ENCODE peak calls at places on chromosomes 11 and 22, in five cellular contexts. W, M, Z, B and Y are unnamed samples.

GRCh38 chr11:42631223-42631843 is 680.5 kb upstream of the API5 start:
- DNase-seq in W (peak), M (no peak), Z (no peak), B (no peak), Y (peak)

GRCh38 chr22:19713650-19714319 is 518 bp upstream of the SEPTIN5 start:
- DNase-seq in W (no peak), M (no peak), Z (peak), B (no peak), Y (no peak)

GRCh38 chr22:39520874-39521857 is 804 bp downstream of the ATF4 start:
- DNase-seq in W (peak), M (peak), Z (peak), B (peak), Y (no peak)

GRCh38 chr11:11243790-11244469 is 109.1 kb downstream of the CSNK2A3 start:
- DNase-seq in W (peak), M (peak), Z (peak), B (peak), Y (no peak)

GRCh38 chr11:30282289-30282631 is 40.6 kb upstream of the ARL14EP start:
- DNase-seq in W (no peak), M (no peak), Z (no peak), B (no peak), Y (no peak)

GRCh38 chr11:69863544-69864200 is 44.5 kb upstream of the FGF3 start:
- DNase-seq in W (no peak), M (no peak), Z (no peak), B (peak), Y (no peak)

GRCh38 chr22:47613606-47614350 is 851.3 kb downstream of the TBC1D22A start:
- DNase-seq in W (no peak), M (no peak), Z (no peak), B (no peak), Y (no peak)

GRCh38 chr11:69218271-69218682 is 62.5 kb downstream of the SMIM38 start:
- DNase-seq in W (no peak), M (peak), Z (no peak), B (peak), Y (no peak)

GRCh38 chr11:25901415-25901814 is 430.5 kb upstream of the ANO3 start:
- DNase-seq in W (no peak), M (no peak), Z (no peak), B (no peak), Y (no peak)

GRCh38 chr11:69583068-69583467 is 57.9 kb upstream of the CCND1 start:
- DNase-seq in W (no peak), M (no peak), Z (no peak), B (no peak), Y (no peak)

GRCh38 chr22:20802922-20803553 is 29.1 kb downstream of the SERPIND1 start:
- DNase-seq in W (no peak), M (no peak), Z (no peak), B (no peak), Y (no peak)

GRCh38 chr11:102935514-102935913 is 20.0 kb downstream of the MMP13 start:
- DNase-seq in W (no peak), M (no peak), Z (no peak), B (no peak), Y (no peak)

GRCh38 chr22:47587361-47587760 is 824.9 kb downstream of the TBC1D22A start:
- DNase-seq in W (no peak), M (no peak), Z (no peak), B (peak), Y (no peak)

GRCh38 chr11:131583823-131584222 is 213.4 kb downstream of the NTM start:
- DNase-seq in W (no peak), M (no peak), Z (no peak), B (no peak), Y (no peak)

GRCh38 chr11:80462211-80462610 is 1021.4 kb upstream of the TENM4 start:
- DNase-seq in W (no peak), M (no peak), Z (no peak), B (no peak), Y (no peak)